ENCODE peak calls at places on chromosomes 16 and 17, in six cellular contexts. E is HepG2, P is A549, R is GM12878, F is upper lobe of left lung, T is K562. M is an unnamed sample.

GRCh38 chr16:17037499-17037898 is 433.3 kb downstream of the XYLT1 start:
- ATAC-seq in E (no peak), T (no peak), P (no peak), R (no peak), F (no peak), M (no peak)

GRCh38 chr17:15946611-15947120 is 1.7 kb downstream of the ADORA2B start:
- ATAC-seq in R (no peak), E (no peak), P (no peak), T (no peak), F (no peak), M (no peak)

GRCh38 chr16:24609740-24610420 is 70.5 kb downstream of the RBBP6 start:
- ATAC-seq in T (no peak), R (no peak), F (peak; percentile 57), P (no peak), E (peak; percentile 39), M (no peak)

GRCh38 chr16:51137097-51137496 is 14.0 kb downstream of the SALL1 start:
- ATAC-seq in F (no peak), E (no peak), T (no peak), P (no peak), R (no peak), M (no peak)

GRCh38 chr17:7931709-7932482 is at the start of the genes CNTROB and TRAPPC1:
- ATAC-seq in T (peak; percentile 96), R (peak; percentile 92), P (peak; percentile 94), E (peak; percentile 94), F (peak; percentile 98), M (peak; percentile 99)

GRCh38 chr17:80203448-80204092 is 16.6 kb downstream of the SGSH start:
- ATAC-seq in E (peak; percentile 17), T (peak; percentile 44), R (no peak), P (peak; percentile 18), F (no peak), M (no peak)

GRCh38 chr16:8720080-8720966 is 45.9 kb downstream of the ABAT start:
- ATAC-seq in P (no peak), R (peak; percentile 49), T (no peak), E (peak; percentile 91), F (no peak), M (no peak)

GRCh38 chr17:3594056-3594810 is 15.0 kb downstream of the TRPV1 start:
- ATAC-seq in T (no peak), E (no peak), F (no peak), R (no peak), P (no peak), M (peak; percentile 44)

GRCh38 chr16:74448990-74449389 is 27.7 kb upstream of the CLEC18B start:
- ATAC-seq in E (no peak), F (peak; percentile 96), P (peak; percentile 86), R (no peak), T (no peak), M (peak; percentile 91)

GRCh38 chr16:58584831-58585505 is 44.7 kb downstream of the CNOT1 start:
- ATAC-seq in R (no peak), P (no peak), F (no peak), T (no peak), E (no peak), M (no peak)

GRCh38 chr17:3723188-3723555 is 531 bp upstream of the HASPIN start:
- ATAC-seq in R (no peak), E (peak; percentile 5), P (peak; percentile 8), T (no peak), F (no peak), M (no peak)

GRCh38 chr16:85350973-85351372 is 238.7 kb upstream of the CIBAR2 start:
- ATAC-seq in E (no peak), P (peak; percentile 90), F (peak; percentile 28), R (no peak), T (no peak), M (peak; percentile 91)

GRCh38 chr16:84166796-84167695 is 19.8 kb downstream of the TAF1C start:
- ATAC-seq in P (no peak), T (no peak), R (peak; percentile 78), E (no peak), F (no peak), M (no peak)

GRCh38 chr17:57916925-57917858 is 38.0 kb downstream of the CUEDC1 start:
- ATAC-seq in E (peak; percentile 72), P (peak; percentile 53), T (no peak), F (peak; percentile 28), R (peak; percentile 88), M (no peak)

GRCh38 chr17:32862940-32863339 is 14.0 kb downstream of the MYO1D start:
- ATAC-seq in F (no peak), P (no peak), T (no peak), E (no peak), R (peak; percentile 11), M (no peak)

GRCh38 chr17:65886240-65886639 is 305.7 kb downstream of the CEP112 start:
- ATAC-seq in P (no peak), F (no peak), T (no peak), R (no peak), E (no peak), M (no peak)
- TF ChIP-seq EP300 in P (no peak), F (no peak), T (no peak), R (no peak), E (no peak), M (no peak)

GRCh38 chr17:17972952-17973254 is 241 bp downstream of the DRC3 start:
- ATAC-seq in R (no peak), T (no peak), E (no peak), P (peak; percentile 18), F (no peak), M (no peak)

GRCh38 chr17:17971431-17972125 is 622 bp downstream of the TOM1L2 start:
- ATAC-seq in T (no peak), E (no peak), R (peak; percentile 0), P (peak; percentile 11), F (no peak), M (no peak)

GRCh38 chr17:17970699-17971430 is 1.3 kb downstream of the TOM1L2 start:
- ATAC-seq in E (no peak), R (no peak), P (no peak), T (no peak), F (no peak), M (no peak)

GRCh38 chr17:17975441-17975840 is 2.8 kb downstream of the DRC3 start:
- ATAC-seq in E (no peak), R (no peak), T (no peak), F (no peak), P (no peak), M (no peak)

DNA sequence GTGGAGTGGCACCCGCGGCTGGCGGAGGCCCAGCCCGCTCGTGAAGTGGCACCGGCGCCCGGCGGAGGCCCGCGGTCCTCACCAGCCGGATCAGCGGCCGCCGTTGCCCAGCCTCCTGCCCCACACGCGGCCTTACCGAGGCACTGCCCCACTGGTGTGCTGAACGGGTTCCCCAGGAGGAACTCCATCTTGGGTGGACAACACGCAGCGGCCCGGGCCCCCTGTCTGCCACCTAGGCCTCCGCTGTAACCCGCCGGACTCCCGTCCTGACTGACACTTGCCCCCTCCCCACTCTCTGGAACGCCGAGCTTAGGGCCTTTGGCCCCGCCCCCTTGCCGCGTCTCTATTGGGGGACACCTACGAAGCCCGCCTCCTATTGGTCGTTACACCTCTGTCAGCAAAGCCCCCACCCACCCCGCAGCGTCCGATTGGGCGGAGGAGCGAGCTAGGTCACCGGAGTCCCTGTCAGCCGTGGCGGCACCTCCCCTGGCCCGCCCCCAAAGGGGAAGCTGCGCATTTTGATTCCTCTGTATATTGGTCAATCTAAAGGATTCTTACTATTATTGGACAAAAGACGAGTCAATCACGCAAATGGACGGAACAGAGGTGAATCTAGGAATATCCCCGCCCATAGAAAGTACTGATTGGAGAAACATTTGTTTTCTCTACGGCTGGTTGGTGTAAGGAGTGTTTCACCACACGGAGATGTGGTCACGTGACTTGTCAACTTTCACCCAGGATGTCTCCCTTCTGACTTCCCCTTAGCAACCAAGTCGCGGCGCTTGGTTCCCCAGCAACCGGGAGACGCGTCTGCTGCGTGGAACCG is at the start of the genes DRC3 and TOM1L2:
- ATAC-seq in P (peak; percentile 96), T (peak; percentile 99), R (peak; percentile 96), E (peak; percentile 97), F (peak; percentile 99), M (peak; percentile 98)
- H3K27ac ChIP-seq in P (peak within 1 kb of the TSS; percentile 68), T (peak within 1 kb of the TSS; percentile 52), R (peak within 1 kb of the TSS; percentile 18), E (no peak within 1 kb of the TSS), F (peak within 1 kb of the TSS; percentile 94), M (peak within 1 kb of the TSS; percentile 91)

GRCh38 chr17:61250335-61250890 is 149.2 kb upstream of the TBX2 start:
- ATAC-seq in P (peak; percentile 79), T (no peak), F (no peak), R (no peak), E (no peak), M (no peak)

GRCh38 chr17:61249649-61250301 is 149.9 kb upstream of the TBX2 start:
- ATAC-seq in F (no peak), R (no peak), T (no peak), E (no peak), P (no peak), M (no peak)

GRCh38 chr17:61245706-61246135 is 153.9 kb upstream of the TBX2 start:
- ATAC-seq in P (no peak), E (no peak), F (no peak), R (no peak), T (no peak), M (no peak)

GRCh38 chr17:61248399-61248798 is 151.2 kb upstream of the TBX2 start:
- ATAC-seq in R (no peak), P (peak; percentile 61), E (no peak), F (no peak), T (no peak), M (no peak)

GRCh38 chr17:61247438-61247837 is 152.2 kb upstream of the TBX2 start:
- ATAC-seq in F (no peak), E (no peak), T (no peak), R (no peak), P (no peak), M (no peak)
- TF ChIP-seq CTCF in F (no peak), E (no peak), T (no peak), R (no peak), P (no peak), M (no peak)

GRCh38 chr17:72030067-72030899 is 90.5 kb upstream of the SOX9 start:
- ATAC-seq in T (no peak), R (peak; percentile 81), F (peak; percentile 78), P (peak; percentile 99), E (peak; percentile 88), M (peak; percentile 43)
- TF ChIP-seq EP300 in T (no peak), R (peak; percentile 4), F (no peak), P (no peak), E (no peak), M (no peak)

DNA sequence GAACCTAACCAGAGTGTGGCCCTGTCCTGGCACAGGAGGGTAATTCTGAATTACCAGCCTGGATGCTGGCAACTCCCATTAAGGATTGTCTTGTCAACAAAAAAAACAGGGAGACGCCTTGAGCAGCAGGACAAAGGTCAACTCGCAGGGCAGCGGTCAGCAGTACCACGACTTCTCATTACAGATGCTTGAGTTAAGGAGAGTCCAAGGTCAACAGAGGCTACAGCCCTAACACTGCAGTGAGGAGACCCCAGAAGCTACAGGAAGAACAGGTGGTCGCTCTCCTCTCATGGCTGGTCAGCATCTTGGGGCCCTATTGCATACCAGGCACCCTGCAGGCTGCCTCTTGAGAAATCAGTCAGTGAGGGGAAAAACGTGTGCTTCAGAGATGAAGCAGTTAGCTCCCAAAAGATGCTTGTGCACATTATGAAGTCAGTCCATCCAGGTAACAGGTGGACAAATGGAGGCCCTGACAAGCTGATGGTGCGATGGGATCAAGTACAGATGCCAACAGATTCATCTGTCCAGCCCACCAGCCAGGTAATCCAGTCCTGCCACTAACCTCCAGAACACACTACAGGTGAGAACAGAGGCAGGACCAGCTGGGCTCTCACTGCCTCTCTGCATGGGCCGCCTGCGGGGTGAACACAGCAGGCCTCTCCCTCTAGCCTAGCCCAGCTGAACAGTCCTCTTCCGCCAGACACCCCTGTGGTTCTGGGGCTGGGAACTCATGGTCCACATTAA is 4.2 kb downstream of the CSNK1D start:
- ATAC-seq in F (no peak), P (no peak), T (no peak), R (no peak), E (no peak), M (no peak)
- H3K27ac ChIP-seq in F (peak overlapping the region; percentile 88), P (peak overlapping the region; percentile 89), T (peak overlapping the region; percentile 3), R (no peak overlapping the region), E (peak overlapping the region; percentile 90), M (peak overlapping the region; percentile 100)